ENCODE peak calls at places on chromosomes 7 and 10, in eight cellular contexts. One of them, this sample, is unnamed.

GRCh38 chr7:39271386-39271785 is 293.7 kb downstream of the POU6F2 start:
- DNase-seq in stomach: peak; percentile 73
- DNase-seq in dorsolateral prefrontal cortex: peak; percentile 55
- DNase-seq in nephron progenitor cell: no peak
- DNase-seq in adrenal gland: peak; percentile 70
- DNase-seq in GM10248: no peak
- DNase-seq in CD8-positive, alpha-beta T cell: no peak
- DNase-seq in GM12865: no peak
- DNase-seq in this sample: peak; percentile 32

GRCh38 chr7:1740214-1740613 is 70.1 kb downstream of the ELFN1 start:
- DNase-seq in stomach: no peak
- DNase-seq in dorsolateral prefrontal cortex: no peak
- DNase-seq in nephron progenitor cell: no peak
- DNase-seq in adrenal gland: no peak
- DNase-seq in GM10248: no peak
- DNase-seq in CD8-positive, alpha-beta T cell: no peak
- DNase-seq in GM12865: no peak
- DNase-seq in this sample: no peak

GRCh38 chr7:150373049-150373801 is 4.6 kb downstream of the REPIN1 start:
- DNase-seq in stomach: peak; percentile 52
- DNase-seq in dorsolateral prefrontal cortex: no peak
- DNase-seq in nephron progenitor cell: no peak
- DNase-seq in adrenal gland: no peak
- DNase-seq in GM10248: no peak
- DNase-seq in CD8-positive, alpha-beta T cell: no peak
- DNase-seq in GM12865: no peak
- DNase-seq in this sample: no peak

GRCh38 chr10:51709324-51709972 is 10.1 kb upstream of the CSTF2T start:
- DNase-seq in stomach: no peak
- DNase-seq in dorsolateral prefrontal cortex: no peak
- DNase-seq in nephron progenitor cell: no peak
- DNase-seq in adrenal gland: no peak
- DNase-seq in GM10248: no peak
- DNase-seq in CD8-positive, alpha-beta T cell: no peak
- DNase-seq in GM12865: no peak
- DNase-seq in this sample: no peak

GRCh38 chr7:146090023-146090645 is 26.5 kb upstream of the CNTNAP2 start:
- DNase-seq in stomach: no peak
- DNase-seq in dorsolateral prefrontal cortex: no peak
- DNase-seq in nephron progenitor cell: peak; percentile 4
- DNase-seq in adrenal gland: no peak
- DNase-seq in GM10248: peak; percentile 32
- DNase-seq in CD8-positive, alpha-beta T cell: no peak
- DNase-seq in GM12865: peak; percentile 44
- DNase-seq in this sample: no peak

GRCh38 chr7:1691096-1691495 is 21.0 kb downstream of the ELFN1 start:
- DNase-seq in stomach: peak; percentile 17
- DNase-seq in dorsolateral prefrontal cortex: no peak
- DNase-seq in nephron progenitor cell: no peak
- DNase-seq in adrenal gland: peak; percentile 7
- DNase-seq in GM10248: no peak
- DNase-seq in CD8-positive, alpha-beta T cell: no peak
- DNase-seq in GM12865: no peak
- DNase-seq in this sample: peak; percentile 1

GRCh38 chr7:22386865-22387264 is 29.9 kb upstream of the RAPGEF5 start:
- DNase-seq in stomach: no peak
- DNase-seq in dorsolateral prefrontal cortex: no peak
- DNase-seq in nephron progenitor cell: no peak
- DNase-seq in adrenal gland: no peak
- DNase-seq in GM10248: no peak
- DNase-seq in CD8-positive, alpha-beta T cell: no peak
- DNase-seq in GM12865: peak; percentile 62
- DNase-seq in this sample: no peak

GRCh38 chr7:64691831-64692230 is 25.9 kb downstream of the ZNF107 start:
- DNase-seq in stomach: no peak
- DNase-seq in dorsolateral prefrontal cortex: no peak
- DNase-seq in nephron progenitor cell: no peak
- DNase-seq in adrenal gland: no peak
- DNase-seq in GM10248: no peak
- DNase-seq in CD8-positive, alpha-beta T cell: no peak
- DNase-seq in GM12865: no peak
- DNase-seq in this sample: no peak

GRCh38 chr10:114881462-114881861 is 56.5 kb upstream of the TRUB1 start:
- DNase-seq in stomach: no peak
- DNase-seq in dorsolateral prefrontal cortex: no peak
- DNase-seq in nephron progenitor cell: peak; percentile 50
- DNase-seq in adrenal gland: no peak
- DNase-seq in GM10248: no peak
- DNase-seq in CD8-positive, alpha-beta T cell: no peak
- DNase-seq in GM12865: no peak
- DNase-seq in this sample: no peak

GRCh38 chr10:91587710-91588638 is 44.9 kb downstream of the PPP1R3C start:
- DNase-seq in stomach: no peak
- DNase-seq in dorsolateral prefrontal cortex: no peak
- DNase-seq in nephron progenitor cell: no peak
- DNase-seq in adrenal gland: peak; percentile 61
- DNase-seq in GM10248: no peak
- DNase-seq in CD8-positive, alpha-beta T cell: no peak
- DNase-seq in GM12865: no peak
- DNase-seq in this sample: no peak

GRCh38 chr10:122474145-122474739 is 12.9 kb downstream of the HTRA1 start:
- DNase-seq in stomach: no peak
- DNase-seq in dorsolateral prefrontal cortex: no peak
- DNase-seq in nephron progenitor cell: no peak
- DNase-seq in adrenal gland: peak; percentile 76
- DNase-seq in GM10248: no peak
- DNase-seq in CD8-positive, alpha-beta T cell: no peak
- DNase-seq in GM12865: no peak
- DNase-seq in this sample: no peak

GRCh38 chr10:70893227-70894006 is 5.1 kb upstream of the PCBD1 start:
- DNase-seq in stomach: no peak
- DNase-seq in dorsolateral prefrontal cortex: no peak
- DNase-seq in nephron progenitor cell: no peak
- DNase-seq in adrenal gland: peak; percentile 8
- DNase-seq in GM10248: no peak
- DNase-seq in CD8-positive, alpha-beta T cell: no peak
- DNase-seq in GM12865: peak; percentile 9
- DNase-seq in this sample: no peak
- TF ChIP-seq CTCF in stomach: no peak
- TF ChIP-seq CTCF in dorsolateral prefrontal cortex: no peak
- TF ChIP-seq CTCF in nephron progenitor cell: no peak
- TF ChIP-seq CTCF in adrenal gland: no peak
- TF ChIP-seq CTCF in GM10248: no peak
- TF ChIP-seq CTCF in CD8-positive, alpha-beta T cell: no peak
- TF ChIP-seq CTCF in GM12865: no peak
- TF ChIP-seq CTCF in this sample: no peak

DNA sequence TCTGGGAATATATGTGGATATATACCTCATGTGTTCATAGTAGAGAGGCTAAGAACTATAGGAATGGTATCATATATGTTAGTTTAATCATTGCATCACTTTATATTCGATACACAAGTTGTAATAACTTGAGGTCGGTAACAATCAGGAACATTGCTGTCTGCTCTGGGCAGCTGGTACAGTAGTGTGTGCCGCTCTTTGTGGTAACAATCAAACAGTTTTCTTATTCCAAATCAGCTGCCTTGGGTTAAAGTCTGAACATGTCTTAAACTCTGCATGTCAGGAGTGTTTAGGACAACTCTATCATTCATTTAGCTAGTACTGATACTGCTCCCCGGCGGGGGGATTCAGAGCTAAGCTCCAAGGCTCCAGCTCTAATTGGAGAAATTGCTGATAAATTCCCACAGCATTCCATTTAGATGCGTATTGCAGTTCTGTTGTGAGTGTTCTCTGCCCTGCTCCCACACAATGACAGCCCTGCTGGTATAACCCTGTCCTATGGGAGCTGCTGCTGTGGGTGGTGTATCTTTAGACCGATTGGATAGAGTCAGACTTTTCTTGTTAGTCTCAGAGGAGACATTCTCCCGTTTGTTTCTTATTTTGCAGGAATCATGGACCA is 707.5 kb upstream of the FZD8 start:
- DNase-seq in stomach: no peak
- DNase-seq in dorsolateral prefrontal cortex: no peak
- DNase-seq in nephron progenitor cell: no peak
- DNase-seq in adrenal gland: no peak
- DNase-seq in GM10248: no peak
- DNase-seq in CD8-positive, alpha-beta T cell: no peak
- DNase-seq in GM12865: no peak
- DNase-seq in this sample: no peak
- TF ChIP-seq CTCF in stomach: no peak
- TF ChIP-seq CTCF in dorsolateral prefrontal cortex: no peak
- TF ChIP-seq CTCF in nephron progenitor cell: no peak
- TF ChIP-seq CTCF in adrenal gland: no peak
- TF ChIP-seq CTCF in GM10248: no peak
- TF ChIP-seq CTCF in CD8-positive, alpha-beta T cell: no peak
- TF ChIP-seq CTCF in GM12865: no peak
- TF ChIP-seq CTCF in this sample: no peak

DNA sequence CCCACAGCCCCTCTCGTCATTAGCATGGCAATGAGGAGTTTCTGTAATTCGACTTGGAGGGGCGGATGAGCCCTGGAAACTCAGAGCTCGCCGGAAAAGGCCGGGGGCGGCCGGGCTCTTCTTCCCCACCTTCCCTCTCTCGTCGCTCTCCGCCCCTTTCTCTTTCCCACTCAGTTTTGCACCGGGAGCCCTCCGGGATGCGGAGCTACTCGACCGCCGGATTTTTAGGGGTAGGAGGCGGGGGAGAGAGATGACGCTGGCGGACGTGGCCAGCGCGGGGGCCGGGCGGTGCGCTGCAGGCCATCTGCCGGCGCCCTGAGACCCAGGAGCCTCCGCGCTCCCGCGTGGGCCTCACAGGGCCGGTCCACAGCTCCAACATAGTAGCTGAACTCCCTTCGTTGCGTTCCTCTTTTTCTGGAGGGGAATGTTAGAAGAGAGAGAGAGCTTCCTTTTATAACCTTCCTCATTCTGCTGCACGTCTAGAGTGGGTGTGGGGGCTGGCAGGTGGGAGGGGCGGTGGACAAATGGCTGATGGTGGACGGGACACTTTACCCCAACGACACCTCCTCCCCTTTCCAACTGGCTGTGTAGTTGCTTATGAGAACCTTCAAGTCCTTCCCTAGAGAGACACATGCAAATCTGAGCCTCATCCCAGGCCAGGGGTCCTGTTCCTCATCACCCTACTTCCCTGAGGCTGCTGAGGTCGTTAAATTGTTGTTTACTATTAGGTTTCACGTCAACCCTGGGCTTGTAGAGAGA is 1.1 kb upstream of the HOXA1 start:
- DNase-seq in stomach: no peak
- DNase-seq in dorsolateral prefrontal cortex: no peak
- DNase-seq in nephron progenitor cell: peak; percentile 48
- DNase-seq in adrenal gland: peak; percentile 58
- DNase-seq in GM10248: no peak
- DNase-seq in CD8-positive, alpha-beta T cell: no peak
- DNase-seq in GM12865: peak; percentile 16
- DNase-seq in this sample: no peak
- TF ChIP-seq CTCF in stomach: no peak
- TF ChIP-seq CTCF in dorsolateral prefrontal cortex: no peak
- TF ChIP-seq CTCF in nephron progenitor cell: no peak
- TF ChIP-seq CTCF in adrenal gland: no peak
- TF ChIP-seq CTCF in GM10248: no peak
- TF ChIP-seq CTCF in CD8-positive, alpha-beta T cell: no peak
- TF ChIP-seq CTCF in GM12865: no peak
- TF ChIP-seq CTCF in this sample: no peak

DNA sequence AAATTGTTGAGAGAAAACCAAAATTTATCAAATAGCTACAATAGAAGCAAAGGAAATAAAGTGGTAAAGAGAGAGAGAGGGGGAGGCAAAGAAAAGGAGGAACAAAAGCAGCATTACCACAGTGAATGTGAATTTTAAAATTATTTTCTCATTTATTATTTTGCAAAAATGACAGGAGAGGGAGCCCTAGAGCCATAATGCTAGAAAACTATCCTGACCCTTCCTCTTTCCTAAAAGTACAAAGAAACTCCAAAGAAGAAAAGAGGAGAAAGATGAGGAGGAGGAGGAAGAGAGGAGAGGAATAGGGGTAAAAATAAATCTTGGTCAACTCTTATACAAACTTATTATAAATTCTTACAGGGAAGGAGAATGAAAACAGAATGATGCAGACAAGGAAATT is 921.5 kb downstream of the NRG3 start:
- DNase-seq in stomach: no peak
- DNase-seq in dorsolateral prefrontal cortex: no peak
- DNase-seq in nephron progenitor cell: no peak
- DNase-seq in adrenal gland: no peak
- DNase-seq in GM10248: no peak
- DNase-seq in CD8-positive, alpha-beta T cell: no peak
- DNase-seq in GM12865: no peak
- DNase-seq in this sample: no peak
- TF ChIP-seq CTCF in stomach: peak; percentile 38
- TF ChIP-seq CTCF in dorsolateral prefrontal cortex: no peak
- TF ChIP-seq CTCF in nephron progenitor cell: peak; percentile 24
- TF ChIP-seq CTCF in adrenal gland: peak; percentile 37
- TF ChIP-seq CTCF in GM10248: no peak
- TF ChIP-seq CTCF in CD8-positive, alpha-beta T cell: no peak
- TF ChIP-seq CTCF in GM12865: peak; percentile 21
- TF ChIP-seq CTCF in this sample: no peak

GRCh38 chr7:2851499-2851898 is 7.4 kb upstream of the GNA12 start:
- DNase-seq in stomach: no peak
- DNase-seq in dorsolateral prefrontal cortex: no peak
- DNase-seq in nephron progenitor cell: no peak
- DNase-seq in adrenal gland: no peak
- DNase-seq in GM10248: peak; percentile 60
- DNase-seq in CD8-positive, alpha-beta T cell: no peak
- DNase-seq in GM12865: peak; percentile 68
- DNase-seq in this sample: no peak

GRCh38 chr7:2849941-2850766 is 6.0 kb upstream of the GNA12 start:
- DNase-seq in stomach: no peak
- DNase-seq in dorsolateral prefrontal cortex: no peak
- DNase-seq in nephron progenitor cell: no peak
- DNase-seq in adrenal gland: no peak
- DNase-seq in GM10248: no peak
- DNase-seq in CD8-positive, alpha-beta T cell: no peak
- DNase-seq in GM12865: no peak
- DNase-seq in this sample: no peak

GRCh38 chr7:2855386-2855785 is 11.3 kb upstream of the GNA12 start:
- DNase-seq in stomach: no peak
- DNase-seq in dorsolateral prefrontal cortex: no peak
- DNase-seq in nephron progenitor cell: no peak
- DNase-seq in adrenal gland: no peak
- DNase-seq in GM10248: no peak
- DNase-seq in CD8-positive, alpha-beta T cell: no peak
- DNase-seq in GM12865: no peak
- DNase-seq in this sample: no peak

GRCh38 chr7:2856388-2857169 is 12.5 kb upstream of the GNA12 start:
- DNase-seq in stomach: no peak
- DNase-seq in dorsolateral prefrontal cortex: no peak
- DNase-seq in nephron progenitor cell: no peak
- DNase-seq in adrenal gland: no peak
- DNase-seq in GM10248: no peak
- DNase-seq in CD8-positive, alpha-beta T cell: no peak
- DNase-seq in GM12865: no peak
- DNase-seq in this sample: no peak

DNA sequence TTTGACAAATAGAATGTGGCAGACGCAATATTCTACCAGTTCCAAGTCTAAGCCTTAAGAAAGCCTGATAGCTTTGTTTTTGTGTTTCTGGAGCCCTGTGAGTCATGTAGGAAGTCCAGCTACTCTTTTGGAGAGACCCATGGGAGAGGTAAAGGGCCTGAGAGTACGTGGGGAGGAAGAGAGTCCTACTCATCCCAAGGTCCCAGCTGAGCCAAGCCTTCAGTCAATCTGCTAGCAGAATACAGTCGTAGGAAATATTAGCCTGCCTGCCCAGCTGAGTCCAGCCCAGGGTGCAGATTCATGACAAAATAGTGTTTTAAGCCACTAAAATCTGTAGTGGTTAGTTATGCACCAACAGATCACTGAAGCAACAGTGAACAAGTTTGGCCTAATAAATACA is 9.0 kb upstream of the GNA12 start:
- DNase-seq in stomach: no peak
- DNase-seq in dorsolateral prefrontal cortex: no peak
- DNase-seq in nephron progenitor cell: no peak
- DNase-seq in adrenal gland: no peak
- DNase-seq in GM10248: no peak
- DNase-seq in CD8-positive, alpha-beta T cell: no peak
- DNase-seq in GM12865: no peak
- DNase-seq in this sample: no peak
- TF ChIP-seq CTCF in stomach: no peak
- TF ChIP-seq CTCF in dorsolateral prefrontal cortex: no peak
- TF ChIP-seq CTCF in nephron progenitor cell: no peak
- TF ChIP-seq CTCF in adrenal gland: no peak
- TF ChIP-seq CTCF in GM10248: no peak
- TF ChIP-seq CTCF in CD8-positive, alpha-beta T cell: no peak
- TF ChIP-seq CTCF in GM12865: no peak
- TF ChIP-seq CTCF in this sample: no peak